ENCODE peak calls at places on chromosome 18, in seven cellular contexts. Y is endothelial cell, N is GM12865, R is cardiac muscle cell, Q is cardiac fibroblast, G is left cardiac atrium, E is breast epithelium. X is an unnamed sample.

GRCh38 chr18:55233850-55234249 is 274.6 kb upstream of the CCDC68 start:
- DNase-seq in Y (no peak), N (no peak), R (no peak), Q (peak), G (no peak), E (no peak), X (no peak)

GRCh38 chr18:31744661-31745060 is 16.0 kb downstream of the SLC25A52 start:
- DNase-seq in Y (no peak), N (no peak), R (no peak), Q (no peak), G (no peak), E (no peak), X (no peak)

GRCh38 chr18:9419956-9420631 is 55.2 kb upstream of the RALBP1 start:
- DNase-seq in Y (no peak), N (no peak), R (no peak), Q (peak), G (no peak), E (no peak), X (no peak)

GRCh38 chr18:26457611-26458350 is 90.6 kb downstream of the KCTD1 start:
- DNase-seq in Y (peak), N (no peak), R (peak), Q (no peak), G (no peak), E (no peak), X (no peak)

GRCh38 chr18:52392160-52392559 is 52.2 kb downstream of the DCC start:
- DNase-seq in Y (no peak), N (peak), R (no peak), Q (no peak), G (no peak), E (no peak), X (no peak)

GRCh38 chr18:31722369-31722957 is 38.1 kb upstream of the B4GALT6 start:
- DNase-seq in Y (peak), N (peak), R (peak), Q (peak), G (peak), E (peak), X (peak)

GRCh38 chr18:43486462-43486861 is 209.2 kb upstream of the SYT4 start:
- DNase-seq in Y (no peak), N (peak), R (peak), Q (peak), G (no peak), E (no peak), X (no peak)

GRCh38 chr18:43570593-43570992 is 293.3 kb upstream of the SYT4 start:
- DNase-seq in Y (no peak), N (no peak), R (no peak), Q (no peak), G (no peak), E (no peak), X (no peak)

GRCh38 chr18:80250740-80251364 is 3.5 kb upstream of the PARD6G start:
- DNase-seq in Y (no peak), N (no peak), R (no peak), Q (no peak), G (no peak), E (no peak), X (no peak)

GRCh38 chr18:8898990-8899389 is 193.6 kb downstream of the MTCL1 start:
- DNase-seq in Y (no peak), N (no peak), R (no peak), Q (no peak), G (no peak), E (no peak), X (no peak)

GRCh38 chr18:79507076-79507545 is 111.4 kb downstream of the NFATC1 start:
- DNase-seq in Y (peak), N (no peak), R (peak), Q (peak), G (peak), E (peak), X (no peak)

GRCh38 chr18:52907522-52907921 is 567.5 kb downstream of the DCC start:
- DNase-seq in Y (no peak), N (no peak), R (no peak), Q (no peak), G (no peak), E (no peak), X (no peak)